ENCODE peak calls at places on chromosomes 3 and 15, in ten cellular contexts. O is AG04450, M is fibroblast of mammary gland, D is AG10803, A is cardiac fibroblast, S is heart left ventricle, U is heart right ventricle, R is lower leg skin, I is endothelial cell, N is suprapubic skin. H is an unnamed sample.

GRCh38 chr15:40340740-40341400 is at the start of gene CCDC9B:
- DNase-seq in D (peak), O (no peak), U (peak), I (no peak), R (peak), S (peak), M (peak), N (peak), A (peak), H (no peak)

GRCh38 chr15:33007295-33007855 is 187.1 kb downstream of the FMN1 start:
- DNase-seq in A (peak), R (no peak), I (peak), M (peak), U (no peak), S (no peak), D (peak), N (no peak), O (no peak), H (no peak)

GRCh38 chr15:40567111-40567510 is 2.0 kb upstream of the RPUSD2 start:
- DNase-seq in R (no peak), I (no peak), S (no peak), N (no peak), U (no peak), M (no peak), D (no peak), O (no peak), A (peak), H (no peak)

GRCh38 chr3:157063926-157064325 is 96.0 kb downstream of the CCNL1 start:
- DNase-seq in M (no peak), I (no peak), U (no peak), R (no peak), S (no peak), D (peak), N (no peak), A (no peak), O (no peak), H (no peak)

GRCh38 chr15:63151665-63152064 is 5.6 kb downstream of the RPS27L start:
- DNase-seq in D (no peak), S (no peak), A (no peak), M (no peak), U (no peak), R (no peak), N (no peak), I (no peak), O (no peak), H (no peak)

GRCh38 chr15:25860885-25861866 is 2.0 kb downstream of the ATP10A start:
- DNase-seq in S (no peak), A (no peak), R (no peak), U (no peak), I (no peak), O (no peak), D (peak), N (no peak), M (no peak), H (no peak)

GRCh38 chr3:143121240-143122088 is 1.9 kb downstream of the CHST2 start:
- DNase-seq in N (peak), M (peak), A (peak), S (peak), I (peak), O (peak), U (peak), R (no peak), D (peak), H (peak)

GRCh38 chr3:30779686-30780287 is 114.7 kb downstream of the GADL1 start:
- DNase-seq in R (no peak), I (peak), A (peak), M (peak), S (no peak), N (no peak), D (peak), O (no peak), U (no peak), H (peak)

GRCh38 chr3:113597611-113598382 is 65.4 kb downstream of the SIDT1 start:
- DNase-seq in O (no peak), R (no peak), M (no peak), U (no peak), N (no peak), D (no peak), S (no peak), I (no peak), A (no peak), H (no peak)

GRCh38 chr3:94314218-94314883 is 251.5 kb downstream of the NSUN3 start:
- DNase-seq in S (no peak), U (no peak), D (no peak), M (no peak), R (no peak), A (no peak), N (no peak), O (no peak), I (no peak), H (no peak)

GRCh38 chr3:99681512-99681911 is 43.1 kb downstream of the COL8A1 start:
- DNase-seq in S (no peak), O (no peak), N (no peak), U (no peak), A (no peak), I (no peak), M (no peak), R (no peak), D (no peak), H (no peak)

GRCh38 chr3:185656321-185656840 is 70.3 kb downstream of the SENP2 start:
- DNase-seq in U (peak), A (peak), O (peak), I (no peak), D (peak), S (no peak), R (peak), N (peak), M (peak), H (no peak)

GRCh38 chr3:56557815-56558170 is 818 bp downstream of the CCDC66 start:
- DNase-seq in M (no peak), U (no peak), D (no peak), A (no peak), S (no peak), N (no peak), I (no peak), R (no peak), O (no peak), H (no peak)
- TF ChIP-seq CTCF in M (no peak), U (no peak), D (no peak), A (no peak), S (no peak), N (no peak), I (peak), R (no peak), O (no peak), H (no peak)

GRCh38 chr15:51688863-51689262 is 7.6 kb downstream of the SCG3 start:
- DNase-seq in I (no peak), U (no peak), N (no peak), A (peak), D (peak), R (no peak), S (no peak), O (no peak), M (peak), H (no peak)
- TF ChIP-seq CTCF in I (no peak), U (no peak), N (no peak), A (peak), D (peak), R (no peak), S (no peak), O (peak), M (peak), H (no peak)

GRCh38 chr15:70210538-70210937 is 112.8 kb upstream of the TLE3 start:
- DNase-seq in M (no peak), O (no peak), R (no peak), S (no peak), U (no peak), I (no peak), D (no peak), N (no peak), A (no peak), H (no peak)
- TF ChIP-seq CTCF in M (peak), O (peak), R (no peak), S (no peak), U (no peak), I (no peak), D (no peak), N (no peak), A (peak), H (no peak)

GRCh38 chr15:74976159-74976558 is 19.2 kb upstream of the SCAMP5 start:
- DNase-seq in U (no peak), R (no peak), D (no peak), S (no peak), O (no peak), M (no peak), A (no peak), N (no peak), I (no peak), H (no peak)
- TF ChIP-seq CTCF in U (no peak), R (no peak), D (no peak), S (no peak), O (no peak), M (peak), A (no peak), N (no peak), I (no peak), H (peak)

GRCh38 chr3:190517696-190518095 is 3.8 kb downstream of the IL1RAP start:
- DNase-seq in M (peak), I (no peak), S (no peak), D (peak), N (no peak), O (no peak), A (peak), R (no peak), U (no peak), H (no peak)
- TF ChIP-seq CTCF in M (peak), I (no peak), S (no peak), D (peak), N (no peak), O (no peak), A (peak), R (no peak), U (no peak), H (no peak)